ENCODE peak calls at places on chromosomes 13 and 19, in nine cellular contexts. One of them, this sample, is unnamed.
A peak's percentile ranks its signal among the peaks of the same experiment; 100 is the strongest.

GRCh38 chr13:111974065-111974640 is 92.8 kb upstream of the SOX1 start:
- DNase-seq in posterior vena cava: no peak
- DNase-seq in activated CD4-positive, alpha-beta memory T cell treated with anti-CD3 and anti-CD28 coated beads, Interleukin-2, amount 10 ng/mL, durations not matched to agents 7 days and 5 days: no peak
- DNase-seq in lung microvascular endothelial cell: no peak
- DNase-seq in adipocyte: no peak
- DNase-seq in osteoblast: no peak
- DNase-seq in mesendoderm: no peak
- DNase-seq in NCI-H1105: no peak
- DNase-seq in skeletal muscle cell: no peak
- DNase-seq in this sample: no peak

GRCh38 chr19:3146677-3147100 is 10.9 kb downstream of the GNA15 start:
- DNase-seq in NCI-H1105: no peak
- DNase-seq in osteoblast: peak; percentile 77
- DNase-seq in posterior vena cava: no peak
- DNase-seq in mesendoderm: peak; percentile 23
- DNase-seq in activated CD4-positive, alpha-beta memory T cell treated with anti-CD3 and anti-CD28 coated beads, Interleukin-2, amount 10 ng/mL, durations not matched to agents 7 days and 5 days: peak; percentile 67
- DNase-seq in adipocyte: peak; percentile 23
- DNase-seq in skeletal muscle cell: no peak
- DNase-seq in lung microvascular endothelial cell: peak; percentile 47
- DNase-seq in this sample: peak; percentile 51

GRCh38 chr19:15195987-15196682 is 4.7 kb downstream of the NOTCH3 start:
- DNase-seq in adipocyte: no peak
- DNase-seq in lung microvascular endothelial cell: no peak
- DNase-seq in osteoblast: peak; percentile 95
- DNase-seq in activated CD4-positive, alpha-beta memory T cell treated with anti-CD3 and anti-CD28 coated beads, Interleukin-2, amount 10 ng/mL, durations not matched to agents 7 days and 5 days: no peak
- DNase-seq in posterior vena cava: no peak
- DNase-seq in skeletal muscle cell: no peak
- DNase-seq in mesendoderm: peak; percentile 89
- DNase-seq in NCI-H1105: peak; percentile 90
- DNase-seq in this sample: no peak

GRCh38 chr13:30510811-30511371 is 45.2 kb upstream of the HMGB1 start:
- DNase-seq in adipocyte: no peak
- DNase-seq in activated CD4-positive, alpha-beta memory T cell treated with anti-CD3 and anti-CD28 coated beads, Interleukin-2, amount 10 ng/mL, durations not matched to agents 7 days and 5 days: no peak
- DNase-seq in lung microvascular endothelial cell: no peak
- DNase-seq in skeletal muscle cell: peak; percentile 5
- DNase-seq in mesendoderm: no peak
- DNase-seq in posterior vena cava: no peak
- DNase-seq in NCI-H1105: no peak
- DNase-seq in osteoblast: no peak
- DNase-seq in this sample: no peak

GRCh38 chr13:107450931-107451330 is 764.4 kb downstream of the LIG4 start:
- DNase-seq in adipocyte: peak; percentile 92
- DNase-seq in lung microvascular endothelial cell: peak; percentile 99
- DNase-seq in osteoblast: peak; percentile 91
- DNase-seq in posterior vena cava: peak; percentile 84
- DNase-seq in activated CD4-positive, alpha-beta memory T cell treated with anti-CD3 and anti-CD28 coated beads, Interleukin-2, amount 10 ng/mL, durations not matched to agents 7 days and 5 days: no peak
- DNase-seq in mesendoderm: no peak
- DNase-seq in NCI-H1105: no peak
- DNase-seq in skeletal muscle cell: peak; percentile 94
- DNase-seq in this sample: peak; percentile 99

GRCh38 chr19:51000981-51001380 is 423 bp downstream of the KLK8 start:
- DNase-seq in activated CD4-positive, alpha-beta memory T cell treated with anti-CD3 and anti-CD28 coated beads, Interleukin-2, amount 10 ng/mL, durations not matched to agents 7 days and 5 days: no peak
- DNase-seq in adipocyte: no peak
- DNase-seq in lung microvascular endothelial cell: no peak
- DNase-seq in NCI-H1105: no peak
- DNase-seq in mesendoderm: peak; percentile 76
- DNase-seq in osteoblast: no peak
- DNase-seq in skeletal muscle cell: no peak
- DNase-seq in posterior vena cava: no peak
- DNase-seq in this sample: no peak

GRCh38 chr13:26197298-26197697 is 24.8 kb downstream of the RNF6 start:
- DNase-seq in mesendoderm: no peak
- DNase-seq in NCI-H1105: no peak
- DNase-seq in osteoblast: no peak
- DNase-seq in adipocyte: no peak
- DNase-seq in skeletal muscle cell: no peak
- DNase-seq in posterior vena cava: no peak
- DNase-seq in activated CD4-positive, alpha-beta memory T cell treated with anti-CD3 and anti-CD28 coated beads, Interleukin-2, amount 10 ng/mL, durations not matched to agents 7 days and 5 days: no peak
- DNase-seq in lung microvascular endothelial cell: no peak
- DNase-seq in this sample: no peak

GRCh38 chr19:956747-957451 is 27.2 kb upstream of the WDR18 start:
- DNase-seq in osteoblast: peak; percentile 96
- DNase-seq in NCI-H1105: no peak
- DNase-seq in adipocyte: peak; percentile 63
- DNase-seq in activated CD4-positive, alpha-beta memory T cell treated with anti-CD3 and anti-CD28 coated beads, Interleukin-2, amount 10 ng/mL, durations not matched to agents 7 days and 5 days: no peak
- DNase-seq in mesendoderm: peak; percentile 92
- DNase-seq in lung microvascular endothelial cell: no peak
- DNase-seq in skeletal muscle cell: no peak
- DNase-seq in posterior vena cava: no peak
- DNase-seq in this sample: no peak

GRCh38 chr19:8071912-8072311 is 19.4 kb downstream of the CCL25 start:
- DNase-seq in activated CD4-positive, alpha-beta memory T cell treated with anti-CD3 and anti-CD28 coated beads, Interleukin-2, amount 10 ng/mL, durations not matched to agents 7 days and 5 days: no peak
- DNase-seq in mesendoderm: no peak
- DNase-seq in NCI-H1105: no peak
- DNase-seq in posterior vena cava: no peak
- DNase-seq in adipocyte: no peak
- DNase-seq in lung microvascular endothelial cell: no peak
- DNase-seq in osteoblast: no peak
- DNase-seq in skeletal muscle cell: no peak
- DNase-seq in this sample: no peak

GRCh38 chr13:110820311-110820710 is 94.6 kb downstream of the ANKRD10 start:
- DNase-seq in adipocyte: no peak
- DNase-seq in posterior vena cava: no peak
- DNase-seq in lung microvascular endothelial cell: no peak
- DNase-seq in osteoblast: no peak
- DNase-seq in activated CD4-positive, alpha-beta memory T cell treated with anti-CD3 and anti-CD28 coated beads, Interleukin-2, amount 10 ng/mL, durations not matched to agents 7 days and 5 days: no peak
- DNase-seq in NCI-H1105: peak; percentile 80
- DNase-seq in skeletal muscle cell: no peak
- DNase-seq in mesendoderm: no peak
- DNase-seq in this sample: no peak

GRCh38 chr19:42066075-42066754 is 3.8 kb downstream of the GRIK5 start:
- DNase-seq in posterior vena cava: no peak
- DNase-seq in NCI-H1105: peak; percentile 73
- DNase-seq in skeletal muscle cell: no peak
- DNase-seq in mesendoderm: peak; percentile 85
- DNase-seq in lung microvascular endothelial cell: peak; percentile 35
- DNase-seq in adipocyte: no peak
- DNase-seq in osteoblast: peak; percentile 83
- DNase-seq in activated CD4-positive, alpha-beta memory T cell treated with anti-CD3 and anti-CD28 coated beads, Interleukin-2, amount 10 ng/mL, durations not matched to agents 7 days and 5 days: peak; percentile 45
- DNase-seq in this sample: peak; percentile 17

GRCh38 chr19:2586196-2586595 is 110.3 kb downstream of the GADD45B start:
- DNase-seq in activated CD4-positive, alpha-beta memory T cell treated with anti-CD3 and anti-CD28 coated beads, Interleukin-2, amount 10 ng/mL, durations not matched to agents 7 days and 5 days: no peak
- DNase-seq in NCI-H1105: no peak
- DNase-seq in posterior vena cava: peak; percentile 52
- DNase-seq in adipocyte: no peak
- DNase-seq in mesendoderm: peak; percentile 45
- DNase-seq in skeletal muscle cell: no peak
- DNase-seq in lung microvascular endothelial cell: no peak
- DNase-seq in osteoblast: no peak
- DNase-seq in this sample: no peak

GRCh38 chr13:113051641-113052040 is 54.0 kb upstream of the F7 start:
- DNase-seq in posterior vena cava: peak; percentile 49
- DNase-seq in skeletal muscle cell: no peak
- DNase-seq in osteoblast: no peak
- DNase-seq in lung microvascular endothelial cell: no peak
- DNase-seq in mesendoderm: no peak
- DNase-seq in activated CD4-positive, alpha-beta memory T cell treated with anti-CD3 and anti-CD28 coated beads, Interleukin-2, amount 10 ng/mL, durations not matched to agents 7 days and 5 days: no peak
- DNase-seq in NCI-H1105: no peak
- DNase-seq in adipocyte: no peak
- DNase-seq in this sample: no peak

GRCh38 chr13:49374585-49375290 is 69.1 kb downstream of the CAB39L start:
- DNase-seq in NCI-H1105: no peak
- DNase-seq in posterior vena cava: no peak
- DNase-seq in mesendoderm: no peak
- DNase-seq in skeletal muscle cell: peak; percentile 75
- DNase-seq in activated CD4-positive, alpha-beta memory T cell treated with anti-CD3 and anti-CD28 coated beads, Interleukin-2, amount 10 ng/mL, durations not matched to agents 7 days and 5 days: no peak
- DNase-seq in adipocyte: peak; percentile 83
- DNase-seq in osteoblast: peak; percentile 73
- DNase-seq in lung microvascular endothelial cell: no peak
- DNase-seq in this sample: no peak

GRCh38 chr19:17078920-17079709 is 3.5 kb downstream of the MYO9B start:
- DNase-seq in NCI-H1105: no peak
- DNase-seq in skeletal muscle cell: no peak
- DNase-seq in posterior vena cava: no peak
- DNase-seq in lung microvascular endothelial cell: no peak
- DNase-seq in osteoblast: peak; percentile 84
- DNase-seq in activated CD4-positive, alpha-beta memory T cell treated with anti-CD3 and anti-CD28 coated beads, Interleukin-2, amount 10 ng/mL, durations not matched to agents 7 days and 5 days: no peak
- DNase-seq in adipocyte: no peak
- DNase-seq in mesendoderm: peak; percentile 22
- DNase-seq in this sample: no peak

GRCh38 chr19:6263306-6264076 is 16.3 kb downstream of the MLLT1 start:
- DNase-seq in lung microvascular endothelial cell: no peak
- DNase-seq in mesendoderm: no peak
- DNase-seq in osteoblast: peak; percentile 84
- DNase-seq in skeletal muscle cell: no peak
- DNase-seq in activated CD4-positive, alpha-beta memory T cell treated with anti-CD3 and anti-CD28 coated beads, Interleukin-2, amount 10 ng/mL, durations not matched to agents 7 days and 5 days: no peak
- DNase-seq in adipocyte: no peak
- DNase-seq in posterior vena cava: peak; percentile 75
- DNase-seq in NCI-H1105: no peak
- DNase-seq in this sample: no peak

GRCh38 chr13:100454876-100455275 is 133.7 kb downstream of the GGACT start:
- DNase-seq in NCI-H1105: no peak
- DNase-seq in adipocyte: peak; percentile 18
- DNase-seq in lung microvascular endothelial cell: no peak
- DNase-seq in posterior vena cava: no peak
- DNase-seq in activated CD4-positive, alpha-beta memory T cell treated with anti-CD3 and anti-CD28 coated beads, Interleukin-2, amount 10 ng/mL, durations not matched to agents 7 days and 5 days: no peak
- DNase-seq in skeletal muscle cell: no peak
- DNase-seq in mesendoderm: peak; percentile 47
- DNase-seq in osteoblast: no peak
- DNase-seq in this sample: peak; percentile 52

GRCh38 chr19:10748924-10749434 is 31.1 kb downstream of the DNM2 start:
- DNase-seq in lung microvascular endothelial cell: peak; percentile 33
- DNase-seq in mesendoderm: no peak
- DNase-seq in adipocyte: peak; percentile 29
- DNase-seq in NCI-H1105: no peak
- DNase-seq in skeletal muscle cell: no peak
- DNase-seq in activated CD4-positive, alpha-beta memory T cell treated with anti-CD3 and anti-CD28 coated beads, Interleukin-2, amount 10 ng/mL, durations not matched to agents 7 days and 5 days: no peak
- DNase-seq in osteoblast: peak; percentile 92
- DNase-seq in posterior vena cava: no peak
- DNase-seq in this sample: peak; percentile 37

GRCh38 chr13:46613409-46614049 is 60.6 kb downstream of the LRCH1 start:
- DNase-seq in posterior vena cava: no peak
- DNase-seq in osteoblast: no peak
- DNase-seq in mesendoderm: peak; percentile 73
- DNase-seq in activated CD4-positive, alpha-beta memory T cell treated with anti-CD3 and anti-CD28 coated beads, Interleukin-2, amount 10 ng/mL, durations not matched to agents 7 days and 5 days: no peak
- DNase-seq in NCI-H1105: no peak
- DNase-seq in skeletal muscle cell: no peak
- DNase-seq in lung microvascular endothelial cell: no peak
- DNase-seq in adipocyte: no peak
- DNase-seq in this sample: no peak

This sample was measured in dermis blood vessel endothelial cell.